ENCODE peak calls at places on chromosomes 11 and 22, in nine cellular contexts. One of them, this sample, is unnamed.
A peak's percentile ranks its signal among the peaks of the same experiment; 100 is the strongest.

GRCh38 chr11:19766810-19767209 is 54.2 kb downstream of the NAV2 start:
- DNase-seq in cardiac muscle cell: no peak
- DNase-seq in neural progenitor cell: no peak
- DNase-seq in WTC11: no peak
- DNase-seq in progenitor cell of endocrine pancreas: no peak
- DNase-seq in Calu3: no peak
- DNase-seq in epithelial cell of esophagus: no peak
- DNase-seq in natural killer cell: no peak
- DNase-seq in fibroblast of lung: no peak
- DNase-seq in this sample: peak; percentile 61

GRCh38 chr22:24697671-24698082 is 76.8 kb downstream of the PIWIL3 start:
- DNase-seq in cardiac muscle cell: no peak
- DNase-seq in neural progenitor cell: no peak
- DNase-seq in WTC11: no peak
- DNase-seq in progenitor cell of endocrine pancreas: no peak
- DNase-seq in Calu3: no peak
- DNase-seq in epithelial cell of esophagus: peak; percentile 23
- DNase-seq in natural killer cell: no peak
- DNase-seq in fibroblast of lung: no peak
- DNase-seq in this sample: no peak

GRCh38 chr22:26502688-26503561 is 9.3 kb downstream of the TFIP11 start:
- DNase-seq in cardiac muscle cell: peak; percentile 67
- DNase-seq in neural progenitor cell: peak; percentile 80
- DNase-seq in WTC11: peak; percentile 73
- DNase-seq in progenitor cell of endocrine pancreas: no peak
- DNase-seq in Calu3: peak; percentile 14
- DNase-seq in epithelial cell of esophagus: peak; percentile 53
- DNase-seq in natural killer cell: peak; percentile 57
- DNase-seq in fibroblast of lung: peak; percentile 57
- DNase-seq in this sample: no peak

GRCh38 chr22:39689421-39689820 is 118.9 kb downstream of the CACNA1I start:
- DNase-seq in cardiac muscle cell: no peak
- DNase-seq in neural progenitor cell: no peak
- DNase-seq in WTC11: no peak
- DNase-seq in progenitor cell of endocrine pancreas: no peak
- DNase-seq in Calu3: no peak
- DNase-seq in epithelial cell of esophagus: no peak
- DNase-seq in natural killer cell: no peak
- DNase-seq in fibroblast of lung: no peak
- DNase-seq in this sample: no peak

GRCh38 chr22:50673231-50674126 is 856 bp downstream of the SHANK3 start:
- DNase-seq in cardiac muscle cell: no peak
- DNase-seq in neural progenitor cell: peak; percentile 62
- DNase-seq in WTC11: peak; percentile 41
- DNase-seq in progenitor cell of endocrine pancreas: no peak
- DNase-seq in Calu3: no peak
- DNase-seq in epithelial cell of esophagus: no peak
- DNase-seq in natural killer cell: no peak
- DNase-seq in fibroblast of lung: no peak
- DNase-seq in this sample: no peak

GRCh38 chr11:134472188-134472455 is 60.1 kb upstream of the B3GAT1 start:
- DNase-seq in cardiac muscle cell: no peak
- DNase-seq in neural progenitor cell: no peak
- DNase-seq in WTC11: no peak
- DNase-seq in progenitor cell of endocrine pancreas: no peak
- DNase-seq in Calu3: no peak
- DNase-seq in epithelial cell of esophagus: no peak
- DNase-seq in natural killer cell: no peak
- DNase-seq in fibroblast of lung: no peak
- DNase-seq in this sample: no peak

GRCh38 chr11:61022311-61023085 is 51.0 kb downstream of the CD6 start:
- DNase-seq in cardiac muscle cell: no peak
- DNase-seq in neural progenitor cell: no peak
- DNase-seq in WTC11: no peak
- DNase-seq in progenitor cell of endocrine pancreas: no peak
- DNase-seq in Calu3: no peak
- DNase-seq in epithelial cell of esophagus: peak; percentile 15
- DNase-seq in natural killer cell: no peak
- DNase-seq in fibroblast of lung: no peak
- DNase-seq in this sample: no peak

GRCh38 chr11:117199916-117200812 is 994 bp downstream of the TAGLN start:
- DNase-seq in cardiac muscle cell: no peak
- DNase-seq in neural progenitor cell: no peak
- DNase-seq in WTC11: no peak
- DNase-seq in progenitor cell of endocrine pancreas: no peak
- DNase-seq in Calu3: no peak
- DNase-seq in epithelial cell of esophagus: no peak
- DNase-seq in natural killer cell: no peak
- DNase-seq in fibroblast of lung: no peak
- DNase-seq in this sample: no peak

GRCh38 chr22:48476599-48476998 is 1351.1 kb downstream of the BRD1 start:
- DNase-seq in cardiac muscle cell: no peak
- DNase-seq in neural progenitor cell: no peak
- DNase-seq in WTC11: no peak
- DNase-seq in progenitor cell of endocrine pancreas: no peak
- DNase-seq in Calu3: no peak
- DNase-seq in epithelial cell of esophagus: no peak
- DNase-seq in natural killer cell: no peak
- DNase-seq in fibroblast of lung: no peak
- DNase-seq in this sample: no peak

GRCh38 chr11:116114198-116114651 is 610.0 kb upstream of the CADM1 start:
- DNase-seq in cardiac muscle cell: no peak
- DNase-seq in neural progenitor cell: peak; percentile 31
- DNase-seq in WTC11: no peak
- DNase-seq in progenitor cell of endocrine pancreas: no peak
- DNase-seq in Calu3: no peak
- DNase-seq in epithelial cell of esophagus: no peak
- DNase-seq in natural killer cell: no peak
- DNase-seq in fibroblast of lung: no peak
- DNase-seq in this sample: no peak

GRCh38 chr11:120446802-120447201 is 64.7 kb upstream of the GRIK4 start:
- DNase-seq in cardiac muscle cell: no peak
- DNase-seq in neural progenitor cell: no peak
- DNase-seq in WTC11: no peak
- DNase-seq in progenitor cell of endocrine pancreas: no peak
- DNase-seq in Calu3: no peak
- DNase-seq in epithelial cell of esophagus: no peak
- DNase-seq in natural killer cell: no peak
- DNase-seq in fibroblast of lung: no peak
- DNase-seq in this sample: no peak

GRCh38 chr11:69691449-69691848 is 12.4 kb downstream of the FGF19 start:
- DNase-seq in cardiac muscle cell: no peak
- DNase-seq in neural progenitor cell: no peak
- DNase-seq in WTC11: no peak
- DNase-seq in progenitor cell of endocrine pancreas: no peak
- DNase-seq in Calu3: no peak
- DNase-seq in epithelial cell of esophagus: peak; percentile 66
- DNase-seq in natural killer cell: no peak
- DNase-seq in fibroblast of lung: peak; percentile 53
- DNase-seq in this sample: peak; percentile 67

GRCh38 chr11:74463216-74463615 is 4.1 kb downstream of the KCNE3 start:
- DNase-seq in cardiac muscle cell: no peak
- DNase-seq in neural progenitor cell: no peak
- DNase-seq in WTC11: no peak
- DNase-seq in progenitor cell of endocrine pancreas: no peak
- DNase-seq in Calu3: no peak
- DNase-seq in epithelial cell of esophagus: no peak
- DNase-seq in natural killer cell: no peak
- DNase-seq in fibroblast of lung: no peak
- DNase-seq in this sample: no peak

GRCh38 chr11:76791861-76792260 is 8.7 kb downstream of the TSKU start:
- DNase-seq in cardiac muscle cell: no peak
- DNase-seq in neural progenitor cell: no peak
- DNase-seq in WTC11: no peak
- DNase-seq in progenitor cell of endocrine pancreas: no peak
- DNase-seq in Calu3: no peak
- DNase-seq in epithelial cell of esophagus: peak; percentile 76
- DNase-seq in natural killer cell: no peak
- DNase-seq in fibroblast of lung: peak; percentile 78
- DNase-seq in this sample: peak; percentile 65

GRCh38 chr11:88739524-88739923 is 326.3 kb downstream of the GRM5 start:
- DNase-seq in cardiac muscle cell: no peak
- DNase-seq in neural progenitor cell: no peak
- DNase-seq in WTC11: no peak
- DNase-seq in progenitor cell of endocrine pancreas: no peak
- DNase-seq in Calu3: no peak
- DNase-seq in epithelial cell of esophagus: no peak
- DNase-seq in natural killer cell: no peak
- DNase-seq in fibroblast of lung: no peak
- DNase-seq in this sample: no peak

GRCh38 chr11:75469785-75470405 is 36.9 kb upstream of the KLHL35 start:
- DNase-seq in cardiac muscle cell: no peak
- DNase-seq in neural progenitor cell: no peak
- DNase-seq in WTC11: no peak
- DNase-seq in progenitor cell of endocrine pancreas: no peak
- DNase-seq in Calu3: no peak
- DNase-seq in epithelial cell of esophagus: no peak
- DNase-seq in natural killer cell: no peak
- DNase-seq in fibroblast of lung: no peak
- DNase-seq in this sample: no peak

GRCh38 chr11:47837292-47837691 is 10.9 kb downstream of the NUP160 start:
- DNase-seq in cardiac muscle cell: no peak
- DNase-seq in neural progenitor cell: no peak
- DNase-seq in WTC11: no peak
- DNase-seq in progenitor cell of endocrine pancreas: no peak
- DNase-seq in Calu3: no peak
- DNase-seq in epithelial cell of esophagus: no peak
- DNase-seq in natural killer cell: no peak
- DNase-seq in fibroblast of lung: no peak
- DNase-seq in this sample: no peak

GRCh38 chr22:29269230-29269604 is 1.1 kb downstream of the EWSR1 start:
- DNase-seq in cardiac muscle cell: peak; percentile 13
- DNase-seq in neural progenitor cell: no peak
- DNase-seq in WTC11: no peak
- DNase-seq in progenitor cell of endocrine pancreas: no peak
- DNase-seq in Calu3: no peak
- DNase-seq in epithelial cell of esophagus: no peak
- DNase-seq in natural killer cell: no peak
- DNase-seq in fibroblast of lung: no peak
- DNase-seq in this sample: no peak

DNA sequence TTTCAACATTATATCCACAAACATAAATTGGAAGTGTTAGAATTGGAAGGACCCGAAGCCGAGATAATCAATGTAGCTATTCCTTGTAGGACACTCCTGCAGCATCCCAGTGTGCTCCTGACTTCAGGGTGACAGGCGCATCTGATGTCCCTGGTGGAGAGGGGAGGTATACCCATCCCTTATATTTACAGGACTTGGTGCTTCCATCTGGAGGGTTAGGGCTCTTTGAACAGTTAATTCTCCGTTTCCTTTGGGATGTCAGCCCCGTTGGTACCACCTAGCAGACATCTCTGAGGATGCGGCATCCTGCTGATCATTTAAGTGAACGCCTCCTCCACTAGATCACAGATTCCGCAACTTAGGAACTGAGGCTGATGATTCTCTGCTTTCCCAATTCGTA is 451.3 kb downstream of the OPCML start:
- DNase-seq in cardiac muscle cell: no peak
- DNase-seq in neural progenitor cell: peak; percentile 30
- DNase-seq in WTC11: no peak
- DNase-seq in progenitor cell of endocrine pancreas: no peak
- DNase-seq in Calu3: no peak
- DNase-seq in epithelial cell of esophagus: no peak
- DNase-seq in natural killer cell: no peak
- DNase-seq in fibroblast of lung: no peak
- DNase-seq in this sample: no peak
- TF ChIP-seq CTCF in cardiac muscle cell: no peak
- TF ChIP-seq CTCF in neural progenitor cell: peak; percentile 36
- TF ChIP-seq CTCF in WTC11: no peak
- TF ChIP-seq CTCF in progenitor cell of endocrine pancreas: peak; percentile 10
- TF ChIP-seq CTCF in Calu3: no peak
- TF ChIP-seq CTCF in epithelial cell of esophagus: no peak
- TF ChIP-seq CTCF in natural killer cell: no peak
- TF ChIP-seq CTCF in fibroblast of lung: no peak
- TF ChIP-seq CTCF in this sample: no peak

GRCh38 chr22:42758929-42759629 is 38.4 kb upstream of the A4GALT start:
- DNase-seq in cardiac muscle cell: no peak
- DNase-seq in neural progenitor cell: peak; percentile 18
- DNase-seq in WTC11: no peak
- DNase-seq in progenitor cell of endocrine pancreas: no peak
- DNase-seq in Calu3: no peak
- DNase-seq in epithelial cell of esophagus: peak; percentile 67
- DNase-seq in natural killer cell: no peak
- DNase-seq in fibroblast of lung: peak; percentile 78
- DNase-seq in this sample: no peak
- TF ChIP-seq CTCF in cardiac muscle cell: no peak
- TF ChIP-seq CTCF in neural progenitor cell: no peak
- TF ChIP-seq CTCF in WTC11: no peak
- TF ChIP-seq CTCF in progenitor cell of endocrine pancreas: no peak
- TF ChIP-seq CTCF in Calu3: no peak
- TF ChIP-seq CTCF in epithelial cell of esophagus: no peak
- TF ChIP-seq CTCF in natural killer cell: no peak
- TF ChIP-seq CTCF in fibroblast of lung: no peak
- TF ChIP-seq CTCF in this sample: no peak

GRCh38 chr22:37098976-37099577 is 10.4 kb downstream of the TMPRSS6 start:
- DNase-seq in cardiac muscle cell: no peak
- DNase-seq in neural progenitor cell: peak; percentile 42
- DNase-seq in WTC11: peak; percentile 59
- DNase-seq in progenitor cell of endocrine pancreas: no peak
- DNase-seq in Calu3: no peak
- DNase-seq in epithelial cell of esophagus: no peak
- DNase-seq in natural killer cell: no peak
- DNase-seq in fibroblast of lung: no peak
- DNase-seq in this sample: no peak
- TF ChIP-seq CTCF in cardiac muscle cell: peak; percentile 28
- TF ChIP-seq CTCF in neural progenitor cell: peak; percentile 42
- TF ChIP-seq CTCF in WTC11: no peak
- TF ChIP-seq CTCF in progenitor cell of endocrine pancreas: peak; percentile 12
- TF ChIP-seq CTCF in Calu3: no peak
- TF ChIP-seq CTCF in epithelial cell of esophagus: no peak
- TF ChIP-seq CTCF in natural killer cell: no peak
- TF ChIP-seq CTCF in fibroblast of lung: no peak
- TF ChIP-seq CTCF in this sample: peak; percentile 3

GRCh38 chr11:106914409-106914808 is 103.9 kb downstream of the GUCY1A2 start:
- DNase-seq in cardiac muscle cell: no peak
- DNase-seq in neural progenitor cell: no peak
- DNase-seq in WTC11: no peak
- DNase-seq in progenitor cell of endocrine pancreas: no peak
- DNase-seq in Calu3: no peak
- DNase-seq in epithelial cell of esophagus: no peak
- DNase-seq in natural killer cell: no peak
- DNase-seq in fibroblast of lung: no peak
- DNase-seq in this sample: no peak

GRCh38 chr11:106920899-106921504 is 97.3 kb downstream of the GUCY1A2 start:
- DNase-seq in cardiac muscle cell: no peak
- DNase-seq in neural progenitor cell: no peak
- DNase-seq in WTC11: no peak
- DNase-seq in progenitor cell of endocrine pancreas: no peak
- DNase-seq in Calu3: no peak
- DNase-seq in epithelial cell of esophagus: no peak
- DNase-seq in natural killer cell: no peak
- DNase-seq in fibroblast of lung: peak; percentile 5
- DNase-seq in this sample: no peak

DNA sequence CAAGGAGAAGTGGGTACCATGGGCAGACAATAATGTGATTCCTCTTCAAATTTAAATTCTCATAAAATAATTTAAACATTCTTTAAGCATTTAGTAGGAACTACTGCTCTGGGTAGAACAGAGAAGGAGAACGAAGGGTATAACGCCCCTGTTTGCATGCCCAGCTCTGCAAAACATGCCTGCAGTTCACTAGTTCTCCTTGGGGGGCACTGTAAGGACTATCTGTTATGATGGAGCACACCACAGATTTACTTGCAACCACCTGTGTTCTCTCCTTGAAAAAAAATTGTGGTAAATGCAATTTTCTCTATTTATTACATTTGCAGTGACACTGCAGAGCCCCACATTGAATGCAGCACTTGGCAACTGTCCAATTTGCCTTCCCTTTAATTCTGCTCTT is 100.3 kb downstream of the GUCY1A2 start:
- DNase-seq in cardiac muscle cell: peak; percentile 9
- DNase-seq in neural progenitor cell: peak; percentile 24
- DNase-seq in WTC11: peak; percentile 72
- DNase-seq in progenitor cell of endocrine pancreas: no peak
- DNase-seq in Calu3: peak; percentile 16
- DNase-seq in epithelial cell of esophagus: peak; percentile 28
- DNase-seq in natural killer cell: no peak
- DNase-seq in fibroblast of lung: peak; percentile 2
- DNase-seq in this sample: peak; percentile 2
- TF ChIP-seq CTCF in cardiac muscle cell: peak; percentile 45
- TF ChIP-seq CTCF in neural progenitor cell: peak; percentile 41
- TF ChIP-seq CTCF in WTC11: peak; percentile 66
- TF ChIP-seq CTCF in progenitor cell of endocrine pancreas: peak; percentile 52
- TF ChIP-seq CTCF in Calu3: no peak
- TF ChIP-seq CTCF in epithelial cell of esophagus: peak; percentile 58
- TF ChIP-seq CTCF in natural killer cell: no peak
- TF ChIP-seq CTCF in fibroblast of lung: no peak
- TF ChIP-seq CTCF in this sample: peak; percentile 46